ENCODE peak calls at places on chromosomes 13 and 19, in ten cellular contexts. One of them, this sample, is unnamed.

GRCh38 chr13:52686381-52686780 is 33.7 kb downstream of the SUGT1 start:
- DNase-seq in left ventricle myocardium inferior: no peak
- DNase-seq in stimulated activated CD8-positive, alpha-beta memory T cell treated with anti-CD3 and anti-CD28 coated beads, Interleukin-4, amount 100 ng/mL, for 4 hours: no peak
- DNase-seq in neural progenitor cell: no peak
- DNase-seq in ELR: no peak
- DNase-seq in left ventricle myocardium superior: no peak
- DNase-seq in RKO: no peak
- DNase-seq in cardiac muscle cell: no peak
- DNase-seq in head of caudate nucleus: no peak
- DNase-seq in DMS153: no peak
- DNase-seq in this sample: no peak

GRCh38 chr13:73715114-73715909 is 418.9 kb downstream of the KLF12 start:
- DNase-seq in left ventricle myocardium superior: no peak
- DNase-seq in left ventricle myocardium inferior: no peak
- DNase-seq in stimulated activated CD8-positive, alpha-beta memory T cell treated with anti-CD3 and anti-CD28 coated beads, Interleukin-4, amount 100 ng/mL, for 4 hours: peak; percentile 9
- DNase-seq in head of caudate nucleus: no peak
- DNase-seq in RKO: no peak
- DNase-seq in neural progenitor cell: no peak
- DNase-seq in DMS153: no peak
- DNase-seq in ELR: no peak
- DNase-seq in cardiac muscle cell: no peak
- DNase-seq in this sample: no peak

GRCh38 chr13:79307866-79308298 is 98.2 kb downstream of the RBM26 start:
- DNase-seq in left ventricle myocardium superior: peak; percentile 30
- DNase-seq in stimulated activated CD8-positive, alpha-beta memory T cell treated with anti-CD3 and anti-CD28 coated beads, Interleukin-4, amount 100 ng/mL, for 4 hours: no peak
- DNase-seq in head of caudate nucleus: peak; percentile 27
- DNase-seq in ELR: peak; percentile 39
- DNase-seq in DMS153: no peak
- DNase-seq in neural progenitor cell: peak; percentile 6
- DNase-seq in RKO: peak; percentile 49
- DNase-seq in left ventricle myocardium inferior: no peak
- DNase-seq in cardiac muscle cell: peak; percentile 26
- DNase-seq in this sample: no peak

GRCh38 chr13:106491928-106492327 is 43.5 kb downstream of the EFNB2 start:
- DNase-seq in left ventricle myocardium inferior: no peak
- DNase-seq in head of caudate nucleus: peak; percentile 82
- DNase-seq in ELR: no peak
- DNase-seq in left ventricle myocardium superior: no peak
- DNase-seq in cardiac muscle cell: no peak
- DNase-seq in RKO: no peak
- DNase-seq in neural progenitor cell: no peak
- DNase-seq in DMS153: no peak
- DNase-seq in stimulated activated CD8-positive, alpha-beta memory T cell treated with anti-CD3 and anti-CD28 coated beads, Interleukin-4, amount 100 ng/mL, for 4 hours: no peak
- DNase-seq in this sample: no peak

GRCh38 chr19:35556025-35556590 is 7.3 kb downstream of the ATP4A start:
- DNase-seq in DMS153: no peak
- DNase-seq in ELR: no peak
- DNase-seq in RKO: no peak
- DNase-seq in left ventricle myocardium superior: no peak
- DNase-seq in cardiac muscle cell: no peak
- DNase-seq in left ventricle myocardium inferior: no peak
- DNase-seq in neural progenitor cell: no peak
- DNase-seq in head of caudate nucleus: no peak
- DNase-seq in stimulated activated CD8-positive, alpha-beta memory T cell treated with anti-CD3 and anti-CD28 coated beads, Interleukin-4, amount 100 ng/mL, for 4 hours: no peak
- DNase-seq in this sample: no peak

GRCh38 chr13:30908416-30908980 is 2.4 kb downstream of the MEDAG start:
- DNase-seq in ELR: no peak
- DNase-seq in neural progenitor cell: no peak
- DNase-seq in DMS153: no peak
- DNase-seq in left ventricle myocardium inferior: peak; percentile 47
- DNase-seq in head of caudate nucleus: no peak
- DNase-seq in stimulated activated CD8-positive, alpha-beta memory T cell treated with anti-CD3 and anti-CD28 coated beads, Interleukin-4, amount 100 ng/mL, for 4 hours: no peak
- DNase-seq in left ventricle myocardium superior: peak; percentile 62
- DNase-seq in RKO: no peak
- DNase-seq in cardiac muscle cell: peak; percentile 92
- DNase-seq in this sample: no peak

GRCh38 chr19:47411101-47411500 is 8.2 kb downstream of the MEIS3 start:
- DNase-seq in RKO: peak; percentile 20
- DNase-seq in head of caudate nucleus: no peak
- DNase-seq in DMS153: no peak
- DNase-seq in left ventricle myocardium inferior: no peak
- DNase-seq in left ventricle myocardium superior: no peak
- DNase-seq in neural progenitor cell: no peak
- DNase-seq in stimulated activated CD8-positive, alpha-beta memory T cell treated with anti-CD3 and anti-CD28 coated beads, Interleukin-4, amount 100 ng/mL, for 4 hours: no peak
- DNase-seq in cardiac muscle cell: no peak
- DNase-seq in ELR: no peak
- DNase-seq in this sample: no peak

GRCh38 chr13:111344471-111345191 is 24.2 kb downstream of the TEX29 start:
- DNase-seq in neural progenitor cell: peak; percentile 91
- DNase-seq in cardiac muscle cell: peak; percentile 24
- DNase-seq in head of caudate nucleus: no peak
- DNase-seq in left ventricle myocardium inferior: no peak
- DNase-seq in RKO: no peak
- DNase-seq in left ventricle myocardium superior: peak; percentile 55
- DNase-seq in DMS153: peak; percentile 73
- DNase-seq in ELR: peak; percentile 51
- DNase-seq in stimulated activated CD8-positive, alpha-beta memory T cell treated with anti-CD3 and anti-CD28 coated beads, Interleukin-4, amount 100 ng/mL, for 4 hours: no peak
- DNase-seq in this sample: no peak

GRCh38 chr19:20154636-20155035 is 12.4 kb upstream of the ZNF486 start:
- DNase-seq in left ventricle myocardium superior: no peak
- DNase-seq in neural progenitor cell: no peak
- DNase-seq in cardiac muscle cell: no peak
- DNase-seq in stimulated activated CD8-positive, alpha-beta memory T cell treated with anti-CD3 and anti-CD28 coated beads, Interleukin-4, amount 100 ng/mL, for 4 hours: no peak
- DNase-seq in head of caudate nucleus: no peak
- DNase-seq in left ventricle myocardium inferior: no peak
- DNase-seq in RKO: no peak
- DNase-seq in DMS153: no peak
- DNase-seq in ELR: no peak
- DNase-seq in this sample: no peak

GRCh38 chr19:35460608-35461007 is 12.6 kb downstream of the FFAR2 start:
- DNase-seq in neural progenitor cell: no peak
- DNase-seq in left ventricle myocardium inferior: no peak
- DNase-seq in ELR: no peak
- DNase-seq in stimulated activated CD8-positive, alpha-beta memory T cell treated with anti-CD3 and anti-CD28 coated beads, Interleukin-4, amount 100 ng/mL, for 4 hours: no peak
- DNase-seq in DMS153: no peak
- DNase-seq in cardiac muscle cell: peak; percentile 66
- DNase-seq in left ventricle myocardium superior: no peak
- DNase-seq in RKO: no peak
- DNase-seq in head of caudate nucleus: no peak
- DNase-seq in this sample: no peak

GRCh38 chr19:10643968-10644290 is 10.2 kb upstream of the ILF3 start:
- DNase-seq in stimulated activated CD8-positive, alpha-beta memory T cell treated with anti-CD3 and anti-CD28 coated beads, Interleukin-4, amount 100 ng/mL, for 4 hours: no peak
- DNase-seq in neural progenitor cell: no peak
- DNase-seq in cardiac muscle cell: no peak
- DNase-seq in RKO: no peak
- DNase-seq in ELR: no peak
- DNase-seq in left ventricle myocardium inferior: no peak
- DNase-seq in left ventricle myocardium superior: no peak
- DNase-seq in head of caudate nucleus: no peak
- DNase-seq in DMS153: no peak
- DNase-seq in this sample: no peak

GRCh38 chr19:7349961-7350711 is 1.4 kb downstream of the ARHGEF18 start:
- DNase-seq in neural progenitor cell: no peak
- DNase-seq in ELR: no peak
- DNase-seq in RKO: no peak
- DNase-seq in left ventricle myocardium superior: no peak
- DNase-seq in DMS153: no peak
- DNase-seq in cardiac muscle cell: no peak
- DNase-seq in left ventricle myocardium inferior: no peak
- DNase-seq in stimulated activated CD8-positive, alpha-beta memory T cell treated with anti-CD3 and anti-CD28 coated beads, Interleukin-4, amount 100 ng/mL, for 4 hours: peak; percentile 27
- DNase-seq in head of caudate nucleus: no peak
- DNase-seq in this sample: no peak

GRCh38 chr19:32599736-32600157 is 18.8 kb downstream of the PDCD5 start:
- DNase-seq in DMS153: peak; percentile 27
- DNase-seq in head of caudate nucleus: peak; percentile 48
- DNase-seq in stimulated activated CD8-positive, alpha-beta memory T cell treated with anti-CD3 and anti-CD28 coated beads, Interleukin-4, amount 100 ng/mL, for 4 hours: no peak
- DNase-seq in ELR: peak; percentile 68
- DNase-seq in neural progenitor cell: peak; percentile 77
- DNase-seq in left ventricle myocardium superior: no peak
- DNase-seq in left ventricle myocardium inferior: no peak
- DNase-seq in RKO: peak; percentile 79
- DNase-seq in cardiac muscle cell: peak; percentile 80
- DNase-seq in this sample: peak; percentile 29

GRCh38 chr19:4284176-4284958 is 5.3 kb downstream of the SHD start:
- DNase-seq in ELR: peak; percentile 44
- DNase-seq in cardiac muscle cell: no peak
- DNase-seq in stimulated activated CD8-positive, alpha-beta memory T cell treated with anti-CD3 and anti-CD28 coated beads, Interleukin-4, amount 100 ng/mL, for 4 hours: no peak
- DNase-seq in neural progenitor cell: peak; percentile 87
- DNase-seq in DMS153: peak; percentile 8
- DNase-seq in head of caudate nucleus: no peak
- DNase-seq in left ventricle myocardium inferior: no peak
- DNase-seq in left ventricle myocardium superior: no peak
- DNase-seq in RKO: peak; percentile 47
- DNase-seq in this sample: no peak

GRCh38 chr19:13154911-13155471 is 4.8 kb downstream of the IER2 start:
- DNase-seq in DMS153: peak; percentile 82
- DNase-seq in RKO: peak; percentile 87
- DNase-seq in head of caudate nucleus: no peak
- DNase-seq in left ventricle myocardium inferior: peak; percentile 54
- DNase-seq in ELR: peak; percentile 84
- DNase-seq in stimulated activated CD8-positive, alpha-beta memory T cell treated with anti-CD3 and anti-CD28 coated beads, Interleukin-4, amount 100 ng/mL, for 4 hours: peak; percentile 72
- DNase-seq in neural progenitor cell: peak; percentile 90
- DNase-seq in cardiac muscle cell: peak; percentile 79
- DNase-seq in left ventricle myocardium superior: peak; percentile 63
- DNase-seq in this sample: no peak

GRCh38 chr13:26050568-26051230 is 1.1 kb downstream of the SHISA2 start:
- DNase-seq in left ventricle myocardium superior: peak; percentile 45
- DNase-seq in DMS153: peak; percentile 40
- DNase-seq in ELR: peak; percentile 4
- DNase-seq in cardiac muscle cell: peak; percentile 34
- DNase-seq in stimulated activated CD8-positive, alpha-beta memory T cell treated with anti-CD3 and anti-CD28 coated beads, Interleukin-4, amount 100 ng/mL, for 4 hours: no peak
- DNase-seq in RKO: no peak
- DNase-seq in left ventricle myocardium inferior: no peak
- DNase-seq in neural progenitor cell: peak; percentile 77
- DNase-seq in head of caudate nucleus: peak; percentile 74
- DNase-seq in this sample: no peak

GRCh38 chr19:7839476-7839875 is 9.5 kb downstream of the EVI5L start:
- DNase-seq in left ventricle myocardium inferior: no peak
- DNase-seq in cardiac muscle cell: no peak
- DNase-seq in DMS153: no peak
- DNase-seq in stimulated activated CD8-positive, alpha-beta memory T cell treated with anti-CD3 and anti-CD28 coated beads, Interleukin-4, amount 100 ng/mL, for 4 hours: no peak
- DNase-seq in RKO: no peak
- DNase-seq in neural progenitor cell: no peak
- DNase-seq in ELR: no peak
- DNase-seq in left ventricle myocardium superior: no peak
- DNase-seq in head of caudate nucleus: no peak
- DNase-seq in this sample: no peak

GRCh38 chr13:94703271-94703670 is 9.1 kb downstream of the SOX21 start:
- DNase-seq in head of caudate nucleus: no peak
- DNase-seq in left ventricle myocardium inferior: no peak
- DNase-seq in cardiac muscle cell: no peak
- DNase-seq in left ventricle myocardium superior: no peak
- DNase-seq in DMS153: no peak
- DNase-seq in neural progenitor cell: no peak
- DNase-seq in ELR: no peak
- DNase-seq in stimulated activated CD8-positive, alpha-beta memory T cell treated with anti-CD3 and anti-CD28 coated beads, Interleukin-4, amount 100 ng/mL, for 4 hours: no peak
- DNase-seq in RKO: no peak
- DNase-seq in this sample: no peak

GRCh38 chr13:85806553-85807175 is 7.4 kb upstream of the SLITRK6 start:
- DNase-seq in stimulated activated CD8-positive, alpha-beta memory T cell treated with anti-CD3 and anti-CD28 coated beads, Interleukin-4, amount 100 ng/mL, for 4 hours: no peak
- DNase-seq in ELR: peak; percentile 67
- DNase-seq in neural progenitor cell: peak; percentile 62
- DNase-seq in head of caudate nucleus: no peak
- DNase-seq in DMS153: peak; percentile 36
- DNase-seq in left ventricle myocardium inferior: no peak
- DNase-seq in cardiac muscle cell: peak; percentile 75
- DNase-seq in RKO: peak; percentile 72
- DNase-seq in left ventricle myocardium superior: no peak
- DNase-seq in this sample: no peak

GRCh38 chr19:48896191-48896720 is 2.3 kb downstream of the TULP2 start:
- DNase-seq in left ventricle myocardium inferior: peak; percentile 65
- DNase-seq in neural progenitor cell: peak; percentile 79
- DNase-seq in ELR: no peak
- DNase-seq in RKO: no peak
- DNase-seq in stimulated activated CD8-positive, alpha-beta memory T cell treated with anti-CD3 and anti-CD28 coated beads, Interleukin-4, amount 100 ng/mL, for 4 hours: no peak
- DNase-seq in left ventricle myocardium superior: peak; percentile 81
- DNase-seq in cardiac muscle cell: peak; percentile 75
- DNase-seq in head of caudate nucleus: peak; percentile 66
- DNase-seq in DMS153: no peak
- DNase-seq in this sample: no peak

GRCh38 chr19:45568732-45569131 is 15.9 kb downstream of the OPA3 start:
- DNase-seq in left ventricle myocardium superior: no peak
- DNase-seq in left ventricle myocardium inferior: no peak
- DNase-seq in RKO: peak; percentile 56
- DNase-seq in ELR: peak; percentile 83
- DNase-seq in neural progenitor cell: no peak
- DNase-seq in cardiac muscle cell: no peak
- DNase-seq in head of caudate nucleus: no peak
- DNase-seq in DMS153: no peak
- DNase-seq in stimulated activated CD8-positive, alpha-beta memory T cell treated with anti-CD3 and anti-CD28 coated beads, Interleukin-4, amount 100 ng/mL, for 4 hours: no peak
- DNase-seq in this sample: no peak

GRCh38 chr13:99344610-99345208 is 37.5 kb upstream of the GPR183 start:
- DNase-seq in stimulated activated CD8-positive, alpha-beta memory T cell treated with anti-CD3 and anti-CD28 coated beads, Interleukin-4, amount 100 ng/mL, for 4 hours: no peak
- DNase-seq in RKO: no peak
- DNase-seq in cardiac muscle cell: no peak
- DNase-seq in left ventricle myocardium superior: no peak
- DNase-seq in DMS153: no peak
- DNase-seq in left ventricle myocardium inferior: no peak
- DNase-seq in neural progenitor cell: no peak
- DNase-seq in ELR: no peak
- DNase-seq in head of caudate nucleus: no peak
- DNase-seq in this sample: no peak

GRCh38 chr13:92436927-92437326 is 789.7 kb upstream of the GPC6 start:
- DNase-seq in left ventricle myocardium inferior: no peak
- DNase-seq in stimulated activated CD8-positive, alpha-beta memory T cell treated with anti-CD3 and anti-CD28 coated beads, Interleukin-4, amount 100 ng/mL, for 4 hours: no peak
- DNase-seq in ELR: no peak
- DNase-seq in neural progenitor cell: no peak
- DNase-seq in DMS153: no peak
- DNase-seq in RKO: no peak
- DNase-seq in cardiac muscle cell: no peak
- DNase-seq in head of caudate nucleus: no peak
- DNase-seq in left ventricle myocardium superior: no peak
- DNase-seq in this sample: no peak

GRCh38 chr13:101989798-101990350 is 412.0 kb downstream of the FGF14 start:
- DNase-seq in left ventricle myocardium superior: no peak
- DNase-seq in RKO: no peak
- DNase-seq in ELR: no peak
- DNase-seq in stimulated activated CD8-positive, alpha-beta memory T cell treated with anti-CD3 and anti-CD28 coated beads, Interleukin-4, amount 100 ng/mL, for 4 hours: no peak
- DNase-seq in DMS153: no peak
- DNase-seq in neural progenitor cell: no peak
- DNase-seq in cardiac muscle cell: no peak
- DNase-seq in head of caudate nucleus: no peak
- DNase-seq in left ventricle myocardium inferior: no peak
- DNase-seq in this sample: no peak

GRCh38 chr19:53871448-53871847 is 3.8 kb downstream of the MYADM start:
- DNase-seq in stimulated activated CD8-positive, alpha-beta memory T cell treated with anti-CD3 and anti-CD28 coated beads, Interleukin-4, amount 100 ng/mL, for 4 hours: no peak
- DNase-seq in left ventricle myocardium inferior: no peak
- DNase-seq in left ventricle myocardium superior: no peak
- DNase-seq in RKO: no peak
- DNase-seq in DMS153: no peak
- DNase-seq in ELR: no peak
- DNase-seq in head of caudate nucleus: no peak
- DNase-seq in cardiac muscle cell: no peak
- DNase-seq in neural progenitor cell: no peak
- DNase-seq in this sample: no peak

GRCh38 chr13:70339738-70340137 is 231.5 kb upstream of the KLHL1 start:
- DNase-seq in cardiac muscle cell: no peak
- DNase-seq in left ventricle myocardium superior: no peak
- DNase-seq in left ventricle myocardium inferior: no peak
- DNase-seq in DMS153: no peak
- DNase-seq in RKO: peak; percentile 15
- DNase-seq in ELR: peak; percentile 40
- DNase-seq in neural progenitor cell: peak; percentile 64
- DNase-seq in head of caudate nucleus: no peak
- DNase-seq in stimulated activated CD8-positive, alpha-beta memory T cell treated with anti-CD3 and anti-CD28 coated beads, Interleukin-4, amount 100 ng/mL, for 4 hours: no peak
- DNase-seq in this sample: no peak

GRCh38 chr13:114119196-114119595 is 13.2 kb downstream of the RASA3 start:
- DNase-seq in stimulated activated CD8-positive, alpha-beta memory T cell treated with anti-CD3 and anti-CD28 coated beads, Interleukin-4, amount 100 ng/mL, for 4 hours: no peak
- DNase-seq in left ventricle myocardium inferior: no peak
- DNase-seq in cardiac muscle cell: peak; percentile 92
- DNase-seq in neural progenitor cell: peak; percentile 77
- DNase-seq in RKO: peak; percentile 82
- DNase-seq in ELR: peak; percentile 96
- DNase-seq in head of caudate nucleus: no peak
- DNase-seq in left ventricle myocardium superior: peak; percentile 43
- DNase-seq in DMS153: no peak
- DNase-seq in this sample: no peak

GRCh38 chr19:9966448-9966847 is 30.1 kb upstream of the OLFM2 start:
- DNase-seq in left ventricle myocardium superior: no peak
- DNase-seq in ELR: no peak
- DNase-seq in head of caudate nucleus: no peak
- DNase-seq in DMS153: no peak
- DNase-seq in RKO: no peak
- DNase-seq in neural progenitor cell: peak; percentile 39
- DNase-seq in cardiac muscle cell: no peak
- DNase-seq in left ventricle myocardium inferior: no peak
- DNase-seq in stimulated activated CD8-positive, alpha-beta memory T cell treated with anti-CD3 and anti-CD28 coated beads, Interleukin-4, amount 100 ng/mL, for 4 hours: no peak
- DNase-seq in this sample: no peak

This sample was measured in GM18507.